ENCODE peak calls at places on chromosomes 7 and 10, in six cellular contexts. One of them, this sample, is unnamed.

GRCh38 chr7:70694357-70694908 is 437.5 kb upstream of the GALNT17 start:
- DNase-seq in upper lobe of right lung: peak; percentile 74
- DNase-seq in Daoy: peak; percentile 79
- DNase-seq in NCI-H460: no peak
- DNase-seq in aorta: peak; percentile 55
- DNase-seq in ELR: peak; percentile 47
- DNase-seq in this sample: no peak

GRCh38 chr10:3564599-3564998 is 220.4 kb downstream of the KLF6 start:
- DNase-seq in Daoy: peak; percentile 11
- DNase-seq in ELR: no peak
- DNase-seq in NCI-H460: no peak
- DNase-seq in upper lobe of right lung: no peak
- DNase-seq in aorta: no peak
- DNase-seq in this sample: no peak

GRCh38 chr10:36019749-36020148 is 377.7 kb upstream of the FZD8 start:
- DNase-seq in NCI-H460: no peak
- DNase-seq in ELR: no peak
- DNase-seq in Daoy: no peak
- DNase-seq in upper lobe of right lung: no peak
- DNase-seq in aorta: no peak
- DNase-seq in this sample: no peak

GRCh38 chr7:81447351-81447952 is 322.4 kb downstream of the HGF start:
- DNase-seq in NCI-H460: peak; percentile 52
- DNase-seq in aorta: no peak
- DNase-seq in Daoy: peak; percentile 43
- DNase-seq in upper lobe of right lung: no peak
- DNase-seq in ELR: peak; percentile 65
- DNase-seq in this sample: no peak

GRCh38 chr7:2715341-2716231 is 27.6 kb downstream of the AMZ1 start:
- DNase-seq in aorta: no peak
- DNase-seq in upper lobe of right lung: no peak
- DNase-seq in Daoy: no peak
- DNase-seq in ELR: no peak
- DNase-seq in NCI-H460: no peak
- DNase-seq in this sample: no peak

GRCh38 chr10:98414932-98415709 is at the start of gene PYROXD2:
- DNase-seq in Daoy: peak; percentile 91
- DNase-seq in upper lobe of right lung: peak; percentile 95
- DNase-seq in ELR: peak; percentile 93
- DNase-seq in NCI-H460: peak; percentile 85
- DNase-seq in aorta: peak; percentile 96
- DNase-seq in this sample: peak; percentile 95

GRCh38 chr7:137642031-137642430 is 204.7 kb downstream of the DGKI start:
- DNase-seq in upper lobe of right lung: no peak
- DNase-seq in Daoy: no peak
- DNase-seq in NCI-H460: no peak
- DNase-seq in ELR: peak; percentile 18
- DNase-seq in aorta: no peak
- DNase-seq in this sample: no peak

GRCh38 chr10:22003111-22003963 is at the start of gene DNAJC1:
- DNase-seq in Daoy: peak; percentile 94
- DNase-seq in ELR: peak; percentile 96
- DNase-seq in NCI-H460: peak; percentile 90
- DNase-seq in aorta: peak; percentile 98
- DNase-seq in upper lobe of right lung: peak; percentile 99
- DNase-seq in this sample: peak; percentile 99

GRCh38 chr7:4235596-4235995 is 446.5 kb upstream of the FOXK1 start:
- DNase-seq in upper lobe of right lung: peak; percentile 51
- DNase-seq in aorta: no peak
- DNase-seq in NCI-H460: no peak
- DNase-seq in ELR: no peak
- DNase-seq in Daoy: no peak
- DNase-seq in this sample: no peak

GRCh38 chr10:93701903-93702277 is 502 bp downstream of the FRA10AC1 start:
- DNase-seq in upper lobe of right lung: no peak
- DNase-seq in aorta: no peak
- DNase-seq in NCI-H460: peak; percentile 12
- DNase-seq in Daoy: peak; percentile 9
- DNase-seq in ELR: peak; percentile 61
- DNase-seq in this sample: no peak

GRCh38 chr10:72274730-72275350 is 1.1 kb downstream of the DDIT4 start:
- DNase-seq in Daoy: peak; percentile 44
- DNase-seq in ELR: peak; percentile 65
- DNase-seq in upper lobe of right lung: peak; percentile 87
- DNase-seq in NCI-H460: peak; percentile 74
- DNase-seq in aorta: peak; percentile 81
- DNase-seq in this sample: peak; percentile 93

GRCh38 chr7:67455508-67455907 is 458.9 kb downstream of the TYW1 start:
- DNase-seq in aorta: no peak
- DNase-seq in upper lobe of right lung: no peak
- DNase-seq in ELR: no peak
- DNase-seq in NCI-H460: no peak
- DNase-seq in Daoy: no peak
- DNase-seq in this sample: no peak

GRCh38 chr10:87671416-87671815 is 11.7 kb downstream of the PAPSS2 start:
- DNase-seq in ELR: no peak
- DNase-seq in aorta: no peak
- DNase-seq in Daoy: no peak
- DNase-seq in upper lobe of right lung: no peak
- DNase-seq in NCI-H460: no peak
- DNase-seq in this sample: no peak

GRCh38 chr7:28165971-28166955 is 14.3 kb downstream of the JAZF1 start:
- DNase-seq in upper lobe of right lung: no peak
- DNase-seq in aorta: no peak
- DNase-seq in NCI-H460: no peak
- DNase-seq in ELR: peak; percentile 85
- DNase-seq in Daoy: peak; percentile 32
- DNase-seq in this sample: no peak

GRCh38 chr7:80039255-80039884 is 95.3 kb upstream of the GNAI1 start:
- DNase-seq in aorta: no peak
- DNase-seq in NCI-H460: no peak
- DNase-seq in ELR: no peak
- DNase-seq in Daoy: no peak
- DNase-seq in upper lobe of right lung: no peak
- DNase-seq in this sample: no peak

GRCh38 chr10:66925896-66926719 is at the start of gene LRRTM3:
- DNase-seq in Daoy: peak; percentile 2
- DNase-seq in upper lobe of right lung: no peak
- DNase-seq in ELR: peak; percentile 83
- DNase-seq in NCI-H460: peak; percentile 77
- DNase-seq in aorta: no peak
- DNase-seq in this sample: no peak

GRCh38 chr10:7432884-7433726 is 22.3 kb upstream of the SFMBT2 start:
- DNase-seq in Daoy: no peak
- DNase-seq in NCI-H460: no peak
- DNase-seq in ELR: no peak
- DNase-seq in aorta: no peak
- DNase-seq in upper lobe of right lung: no peak
- DNase-seq in this sample: no peak

GRCh38 chr7:37945336-37945735 is 24.9 kb downstream of the EPDR1 start:
- DNase-seq in aorta: no peak
- DNase-seq in ELR: no peak
- DNase-seq in NCI-H460: no peak
- DNase-seq in upper lobe of right lung: no peak
- DNase-seq in Daoy: peak; percentile 39
- DNase-seq in this sample: no peak

GRCh38 chr7:121831320-121831719 is 41.6 kb upstream of the PTPRZ1 start:
- DNase-seq in ELR: no peak
- DNase-seq in NCI-H460: no peak
- DNase-seq in Daoy: peak; percentile 17
- DNase-seq in upper lobe of right lung: no peak
- DNase-seq in aorta: no peak
- DNase-seq in this sample: no peak

GRCh38 chr7:100642534-100642907 is 1.2 kb upstream of the TFR2 start:
- DNase-seq in aorta: no peak
- DNase-seq in NCI-H460: no peak
- DNase-seq in Daoy: peak; percentile 48
- DNase-seq in upper lobe of right lung: no peak
- DNase-seq in ELR: no peak
- DNase-seq in this sample: no peak

GRCh38 chr10:100006241-100006886 is 3.4 kb downstream of the DNMBP start:
- DNase-seq in ELR: peak; percentile 99
- DNase-seq in aorta: no peak
- DNase-seq in Daoy: peak; percentile 90
- DNase-seq in upper lobe of right lung: no peak
- DNase-seq in NCI-H460: peak; percentile 68
- DNase-seq in this sample: no peak

GRCh38 chr7:3153118-3153517 is 109.5 kb upstream of the CARD11 start:
- DNase-seq in upper lobe of right lung: no peak
- DNase-seq in Daoy: no peak
- DNase-seq in NCI-H460: no peak
- DNase-seq in aorta: no peak
- DNase-seq in ELR: no peak
- DNase-seq in this sample: no peak

GRCh38 chr10:13491747-13492360 is 37.0 kb downstream of the BEND7 start:
- DNase-seq in ELR: no peak
- DNase-seq in NCI-H460: no peak
- DNase-seq in Daoy: no peak
- DNase-seq in upper lobe of right lung: no peak
- DNase-seq in aorta: no peak
- DNase-seq in this sample: no peak

GRCh38 chr7:123598657-123599056 is 3.0 kb upstream of the ASB15 start:
- DNase-seq in upper lobe of right lung: no peak
- DNase-seq in Daoy: no peak
- DNase-seq in NCI-H460: no peak
- DNase-seq in aorta: no peak
- DNase-seq in ELR: no peak
- DNase-seq in this sample: no peak